ENCODE peak calls at places on chromosomes 5 and 9, in eight cellular contexts. J is hepatocyte, U is fibroblast of lung, L is PC-9, Q is IMR-90, B is H1, C is DND-41, S is Karpas-422. V is an unnamed sample.

GRCh38 chr9:7844283-7844682 is 44.7 kb upstream of the DMAC1 start:
- DNase-seq in B (no peak), J (peak; percentile 30), L (no peak), C (peak; percentile 10), U (peak; percentile 7), Q (peak; percentile 7), S (peak; percentile 56), V (no peak)

GRCh38 chr5:132490484-132491367 is at the start of gene IRF1:
- DNase-seq in U (peak; percentile 95), C (peak; percentile 96), Q (peak; percentile 94), J (peak; percentile 97), L (peak; percentile 98), S (peak; percentile 97), B (peak; percentile 78), V (no peak)

GRCh38 chr5:116176124-116176523 is 91.3 kb downstream of the COMMD10 start:
- DNase-seq in Q (peak; percentile 2), L (no peak), B (no peak), U (no peak), C (no peak), J (no peak), S (no peak), V (no peak)

GRCh38 chr5:138438724-138439536 is at the start of gene REEP2:
- DNase-seq in S (peak; percentile 72), L (peak; percentile 36), U (peak; percentile 57), J (peak; percentile 88), Q (peak; percentile 47), B (peak; percentile 34), C (peak; percentile 73), V (no peak)

GRCh38 chr9:90915693-90916092 is 114.1 kb downstream of the SYK start:
- DNase-seq in J (peak; percentile 46), L (peak; percentile 33), Q (peak; percentile 37), U (no peak), B (no peak), S (peak; percentile 69), C (peak; percentile 29), V (no peak)

GRCh38 chr5:180809403-180810209 is 7.0 kb upstream of the MGAT1 start:
- DNase-seq in Q (peak; percentile 88), B (no peak), J (peak; percentile 96), U (peak; percentile 89), L (peak; percentile 91), C (peak; percentile 91), S (peak; percentile 96), V (no peak)

GRCh38 chr5:146592342-146592741 is 76.4 kb upstream of the GPR151 start:
- DNase-seq in U (no peak), B (no peak), Q (no peak), J (no peak), C (no peak), S (no peak), L (no peak), V (no peak)

GRCh38 chr5:57495285-57495684 is 12.7 kb upstream of the ACTBL2 start:
- DNase-seq in J (no peak), C (peak; percentile 74), L (no peak), U (no peak), B (no peak), S (no peak), Q (no peak), V (no peak)

GRCh38 chr9:89923961-89924504 is 319.2 kb downstream of the GADD45G start:
- DNase-seq in B (no peak), L (no peak), Q (no peak), C (no peak), J (peak; percentile 42), U (peak; percentile 48), S (no peak), V (no peak)

GRCh38 chr5:34486160-34486765 is 169.9 kb upstream of the RAI14 start:
- DNase-seq in Q (peak; percentile 88), U (peak; percentile 77), B (no peak), J (peak; percentile 93), L (peak; percentile 89), C (peak; percentile 65), S (peak; percentile 89), V (peak; percentile 25)

GRCh38 chr9:93865716-93866115 is 89.4 kb downstream of the BARX1 start:
- DNase-seq in J (no peak), C (no peak), U (no peak), L (no peak), Q (no peak), B (no peak), S (no peak), V (no peak)

GRCh38 chr9:131252120-131252519 is 24.2 kb downstream of the FAM78A start:
- DNase-seq in J (peak; percentile 5), L (no peak), Q (no peak), C (no peak), B (no peak), U (no peak), S (no peak), V (no peak)

GRCh38 chr5:122611401-122611800 is 163.5 kb upstream of the SNX2 start:
- DNase-seq in B (no peak), J (no peak), U (peak; percentile 9), L (no peak), S (no peak), Q (no peak), C (no peak), V (no peak)

GRCh38 chr5:170378740-170379139 is 10.4 kb downstream of the KCNMB1 start:
- DNase-seq in L (no peak), U (no peak), S (no peak), Q (no peak), C (no peak), J (no peak), B (no peak), V (no peak)

GRCh38 chr5:160229190-160229742 is at the start of gene FABP6:
- DNase-seq in Q (no peak), C (no peak), B (no peak), J (no peak), L (no peak), U (no peak), S (no peak), V (no peak)

GRCh38 chr9:34686732-34687131 is 4.3 kb downstream of the CCL19 start:
- DNase-seq in C (no peak), L (no peak), J (no peak), S (no peak), B (no peak), Q (no peak), U (no peak), V (no peak)

GRCh38 chr9:102398205-102398604 is 596.9 kb upstream of the CYLC2 start:
- DNase-seq in S (no peak), B (no peak), U (no peak), C (no peak), J (no peak), Q (no peak), L (no peak), V (no peak)

GRCh38 chr5:117013280-117013877 is 438.8 kb upstream of the SEMA6A start:
- DNase-seq in L (no peak), Q (no peak), S (no peak), B (no peak), U (no peak), C (no peak), J (no peak), V (no peak)

GRCh38 chr9:98101868-98102273 is 17.2 kb downstream of the TRIM14 start:
- DNase-seq in B (no peak), U (peak; percentile 25), J (no peak), C (peak; percentile 92), Q (peak; percentile 17), L (no peak), S (peak; percentile 88), V (no peak)

DNA sequence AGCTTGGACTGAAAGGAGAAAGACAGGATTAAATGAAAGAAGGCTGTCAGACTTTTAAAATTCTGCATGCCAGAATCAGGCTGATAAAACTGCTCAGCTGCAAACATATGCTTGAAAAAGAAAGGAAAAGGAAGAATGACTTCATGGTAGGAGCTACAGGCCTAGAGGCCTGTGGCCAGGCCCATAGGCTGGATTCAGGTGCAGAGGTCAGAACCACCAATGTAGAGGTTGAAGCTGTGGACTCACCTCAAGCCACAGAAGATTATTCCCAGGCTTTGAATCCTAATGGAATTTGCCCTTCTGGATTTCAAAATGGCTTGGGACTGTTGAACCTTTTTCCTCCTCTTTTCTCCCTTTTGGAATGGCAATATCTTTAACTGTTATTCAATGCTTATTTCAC is 47.7 kb downstream of the TMEM38B start:
- DNase-seq in U (no peak), S (no peak), B (no peak), L (no peak), C (no peak), Q (no peak), J (no peak), V (no peak)
- H2AFZ ChIP-seq in U (no peak overlapping the region), S (no peak overlapping the region), B (no peak overlapping the region), L (no peak overlapping the region), C (no peak overlapping the region), Q (no peak overlapping the region), J (no peak overlapping the region), V (no peak overlapping the region)

DNA sequence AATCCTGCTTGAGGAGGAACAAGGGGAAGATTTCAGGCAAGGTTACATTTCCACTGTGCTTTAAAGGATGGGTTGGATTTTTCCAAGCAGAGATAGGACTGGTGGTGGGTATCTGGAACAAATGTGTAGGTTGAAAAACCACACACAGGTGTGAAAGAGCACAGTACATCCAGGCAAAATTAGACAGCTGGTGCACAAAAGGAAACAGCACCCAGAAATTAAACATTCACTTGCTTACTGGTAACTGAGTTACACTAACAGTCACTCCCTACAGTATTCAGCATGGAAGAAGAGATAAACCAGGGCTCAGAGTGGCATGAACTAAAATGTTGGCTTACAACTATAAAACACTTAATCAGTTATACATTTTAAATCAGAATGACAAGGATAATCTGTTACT is 81.5 kb upstream of the RASEF start:
- DNase-seq in S (no peak), C (no peak), J (no peak), B (no peak), L (no peak), Q (no peak), U (no peak), V (no peak)
- H2AFZ ChIP-seq in S (no peak overlapping the region), C (no peak overlapping the region), J (no peak overlapping the region), B (no peak overlapping the region), L (no peak overlapping the region), Q (no peak overlapping the region), U (no peak overlapping the region), V (no peak overlapping the region)

GRCh38 chr9:133737774-133738038 is 446 bp downstream of the SARDH start:
- DNase-seq in S (no peak), U (no peak), J (no peak), L (no peak), B (no peak), Q (no peak), C (no peak), V (no peak)
- H2AFZ ChIP-seq in S (no peak overlapping the region), U (peak overlapping the region; percentile 74), J (peak overlapping the region; percentile 81), L (no peak overlapping the region), B (no peak overlapping the region), Q (peak overlapping the region; percentile 91), C (no peak overlapping the region), V (no peak overlapping the region)

DNA sequence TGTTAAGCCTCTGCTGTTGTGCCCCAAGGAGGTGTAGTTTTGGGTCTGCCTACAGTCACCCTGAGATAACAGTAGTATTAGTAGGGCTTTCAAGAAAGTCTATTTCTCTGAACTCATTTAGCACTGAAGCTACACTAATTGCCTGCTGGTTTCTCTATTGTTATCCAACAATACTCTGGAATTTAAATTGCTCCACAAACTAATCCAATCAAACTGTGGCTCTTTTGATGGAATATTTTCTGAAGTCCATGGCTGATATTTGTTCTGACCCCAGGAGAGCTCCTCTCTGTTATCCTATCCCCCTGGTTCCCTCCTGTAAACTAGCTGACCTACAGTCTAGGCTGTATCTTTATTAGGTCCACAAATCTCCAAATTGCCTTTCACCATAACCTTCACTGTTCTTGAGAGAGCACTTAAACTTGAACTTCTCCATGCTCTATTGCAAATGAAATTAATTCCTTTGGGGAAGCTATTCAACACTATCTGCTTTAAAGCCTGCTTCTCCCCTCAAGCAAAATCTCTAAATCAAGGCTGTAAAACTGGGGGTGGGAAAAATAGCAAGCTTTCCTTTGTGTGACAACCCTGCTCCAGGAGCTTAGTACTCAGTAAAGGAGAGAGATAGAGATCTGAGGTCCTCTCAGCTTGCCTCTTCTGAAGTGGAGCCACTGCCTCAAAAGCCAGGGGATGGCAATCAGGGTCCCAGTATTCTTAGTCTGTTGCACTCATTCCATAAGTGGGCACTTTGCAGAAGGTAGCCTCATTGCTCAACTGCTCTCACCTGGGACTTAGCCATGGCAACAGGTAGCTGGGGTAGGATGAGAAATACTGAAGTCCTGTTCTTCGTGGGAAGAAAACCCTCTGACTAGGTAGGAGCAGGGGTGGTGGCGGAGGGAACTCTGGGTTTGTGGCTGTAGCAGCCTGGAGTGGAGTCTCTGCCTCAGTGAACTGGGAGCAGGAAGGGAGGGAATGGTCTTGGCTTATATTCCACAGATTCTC is 110.9 kb downstream of the MACIR start:
- DNase-seq in J (no peak), U (no peak), Q (no peak), L (no peak), B (no peak), C (no peak), S (no peak), V (no peak)
- H2AFZ ChIP-seq in J (no peak overlapping the region), U (no peak overlapping the region), Q (no peak overlapping the region), L (no peak overlapping the region), B (peak overlapping the region; percentile 40), C (no peak overlapping the region), S (no peak overlapping the region), V (no peak overlapping the region)

V was measured in keratinocyte.